ENCODE peak calls at places on chromosomes 12 and 14, in nine cellular contexts. M, X, A, C, O, N, K, V and Y are unnamed samples.

GRCh38 chr12:105321125-105321524 is 9.4 kb upstream of the C12orf75 start:
- DNase-seq in A (no peak), M (no peak), X (no peak), N (no peak), C (no peak), O (no peak), V (no peak), K (no peak), Y (no peak)

GRCh38 chr14:65096323-65097089 is 5.8 kb downstream of the MAX start:
- DNase-seq in C (no peak), K (no peak), X (no peak), M (no peak), V (no peak), A (no peak), O (no peak), N (no peak), Y (no peak)

GRCh38 chr12:57535764-57536596 is 11.0 kb downstream of the DCTN2 start:
- DNase-seq in O (no peak), X (no peak), M (no peak), N (no peak), C (no peak), V (no peak), K (no peak), A (no peak), Y (no peak)

GRCh38 chr14:24351517-24351916 is 11.7 kb upstream of the RIPK3 start:
- DNase-seq in O (peak; percentile 62), M (no peak), V (no peak), N (no peak), X (no peak), C (no peak), A (peak; percentile 43), K (no peak), Y (no peak)

GRCh38 chr12:122276242-122276641 is 9.9 kb upstream of the VPS33A start:
- DNase-seq in K (no peak), N (no peak), C (no peak), X (no peak), A (no peak), O (no peak), V (no peak), M (no peak), Y (no peak)

GRCh38 chr12:49079796-49080195 is 10.0 kb upstream of the RHEBL1 start:
- DNase-seq in A (no peak), M (no peak), K (no peak), V (no peak), N (no peak), X (no peak), O (no peak), C (no peak), Y (no peak)

GRCh38 chr12:79155703-79156102 is 291.1 kb downstream of the SYT1 start:
- DNase-seq in X (no peak), C (no peak), K (no peak), M (no peak), A (peak; percentile 63), V (no peak), O (no peak), N (no peak), Y (no peak)

GRCh38 chr12:8860165-8860961 is 37.9 kb downstream of the A2ML1 start:
- DNase-seq in C (peak; percentile 43), M (peak; percentile 27), N (no peak), X (peak; percentile 29), K (peak; percentile 63), O (peak; percentile 80), V (peak; percentile 29), A (peak; percentile 54), Y (no peak)

GRCh38 chr12:131445184-131445974 is 265.5 kb upstream of the SFSWAP start:
- DNase-seq in A (no peak), M (no peak), C (no peak), O (no peak), N (no peak), X (no peak), K (no peak), V (no peak), Y (no peak)

GRCh38 chr12:67515679-67516363 is 132.7 kb upstream of the DYRK2 start:
- DNase-seq in A (no peak), K (no peak), M (no peak), O (no peak), N (peak; percentile 29), X (no peak), C (no peak), V (no peak), Y (no peak)

GRCh38 chr12:19688489-19688888 is 249.2 kb downstream of the AEBP2 start:
- DNase-seq in V (no peak), M (no peak), A (peak; percentile 62), N (no peak), C (no peak), O (no peak), X (no peak), K (no peak), Y (no peak)

GRCh38 chr12:53869500-53869899 is 69.1 kb upstream of the HOXC13 start:
- DNase-seq in K (no peak), O (no peak), V (peak; percentile 55), X (no peak), C (no peak), N (no peak), A (no peak), M (no peak), Y (no peak)

GRCh38 chr12:121673013-121673441 is 3.6 kb upstream of the MORN3 start:
- DNase-seq in V (peak; percentile 93), K (no peak), O (no peak), X (no peak), N (no peak), C (peak; percentile 37), A (no peak), M (no peak), Y (no peak)

GRCh38 chr12:9127936-9128663 is 12.4 kb upstream of the A2M start:
- DNase-seq in N (no peak), K (peak; percentile 33), O (no peak), C (no peak), A (no peak), V (no peak), X (no peak), M (no peak), Y (no peak)

GRCh38 chr12:49923878-49924610 is 20.3 kb upstream of the FAIM2 start:
- DNase-seq in N (no peak), O (no peak), V (no peak), C (no peak), A (no peak), K (peak; percentile 55), M (no peak), X (no peak), Y (peak; percentile 69)

GRCh38 chr12:4991373-4991772 is 52.3 kb upstream of the KCNA5 start:
- DNase-seq in K (no peak), X (no peak), C (no peak), A (no peak), N (no peak), O (no peak), M (no peak), V (no peak), Y (no peak)

GRCh38 chr12:59650594-59651229 is 54.9 kb downstream of the SLC16A7 start:
- DNase-seq in C (peak; percentile 17), K (no peak), N (no peak), M (no peak), O (no peak), X (no peak), V (no peak), A (peak; percentile 15), Y (no peak)

GRCh38 chr12:122421815-122422737 is at the start of gene CLIP1:
- DNase-seq in K (peak; percentile 92), X (peak; percentile 68), A (peak; percentile 65), V (peak; percentile 54), O (peak; percentile 76), C (peak; percentile 64), M (no peak), N (peak; percentile 38), Y (peak; percentile 66)

GRCh38 chr12:11576104-11576503 is 73.4 kb upstream of the ETV6 start:
- DNase-seq in O (peak; percentile 35), V (peak; percentile 44), A (peak; percentile 48), K (no peak), X (no peak), C (no peak), N (no peak), M (no peak), Y (no peak)

GRCh38 chr14:56187736-56188135 is 69.5 kb downstream of the PELI2 start:
- DNase-seq in A (no peak), X (no peak), N (no peak), O (no peak), V (no peak), C (no peak), M (no peak), K (no peak), Y (no peak)

GRCh38 chr14:95018845-95019244 is 138.5 kb downstream of the DICER1 start:
- DNase-seq in K (no peak), C (no peak), V (no peak), A (no peak), N (no peak), O (no peak), M (no peak), X (no peak), Y (peak; percentile 52)
- H3K9me3 ChIP-seq in K (no peaks in the 10 kb centered on the region), C (no peaks in the 10 kb centered on the region), V (no peaks in the 10 kb centered on the region), A (peaks cover 5% of the 10 kb centered on the region), N (no peaks in the 10 kb centered on the region), O (no peaks in the 10 kb centered on the region), M (no peaks in the 10 kb centered on the region), X (peaks cover 21% of the 10 kb centered on the region), Y (peaks cover 9% of the 10 kb centered on the region)

DNA sequence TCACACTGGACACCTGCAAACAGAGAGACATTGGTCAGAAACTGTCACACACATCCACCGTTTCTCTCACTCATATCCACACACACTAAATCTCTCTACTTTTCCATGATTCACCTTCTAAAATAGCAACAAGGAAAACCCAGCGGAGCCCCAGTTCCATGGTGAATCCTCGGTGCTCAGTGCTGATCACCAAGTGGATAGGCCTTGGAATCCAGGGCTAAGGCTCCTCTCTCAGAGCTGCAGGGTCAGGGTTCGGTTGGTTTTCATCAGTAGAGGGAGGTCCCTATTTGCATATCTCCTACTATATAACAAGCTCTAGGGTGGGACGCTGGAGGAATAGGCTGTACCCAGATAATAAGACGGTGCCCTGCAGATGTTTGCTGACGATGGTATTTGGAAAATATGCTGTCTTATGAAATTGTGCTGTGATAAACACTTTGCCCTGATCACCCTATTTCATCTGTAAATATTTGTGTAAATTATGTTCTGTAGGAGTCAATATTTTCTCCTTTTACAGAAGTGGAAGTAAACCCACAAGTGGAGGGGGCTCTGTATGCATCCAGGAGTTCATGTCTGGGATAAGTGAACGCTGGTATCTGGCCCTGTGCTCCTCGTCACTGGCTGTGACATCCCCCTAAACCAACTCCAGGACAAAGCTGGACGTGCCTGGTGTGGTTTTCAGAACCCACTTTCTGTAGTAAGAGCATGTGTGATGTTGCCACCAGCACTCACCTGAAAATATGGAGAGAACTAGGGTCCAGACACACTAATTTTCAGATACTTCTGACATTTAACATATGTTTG is 709.2 kb downstream of the TMEM121 start:
- DNase-seq in K (no peak), C (no peak), M (no peak), V (no peak), X (no peak), A (no peak), O (no peak), N (no peak), Y (no peak)
- H3K9me3 ChIP-seq in K (no peaks in the 10 kb centered on the region), C (no peaks in the 10 kb centered on the region), M (no peaks in the 10 kb centered on the region), V (no peaks in the 10 kb centered on the region), X (no peaks in the 10 kb centered on the region), A (peaks cover 18% of the 10 kb centered on the region), O (no peaks in the 10 kb centered on the region), N (no peaks in the 10 kb centered on the region), Y (no peaks in the 10 kb centered on the region)

GRCh38 chr14:105908006-105908405 is 381.6 kb downstream of the TMEM121 start:
- DNase-seq in N (no peak), V (no peak), K (no peak), X (no peak), A (no peak), O (no peak), C (no peak), M (no peak), Y (no peak)
- H3K9me3 ChIP-seq in N (no peaks in the 10 kb centered on the region), V (peaks cover 9% of the 10 kb centered on the region), K (no peaks in the 10 kb centered on the region), X (peaks cover 13% of the 10 kb centered on the region), A (peaks cover 37% of the 10 kb centered on the region), O (no peaks in the 10 kb centered on the region), C (no peaks in the 10 kb centered on the region), M (no peaks in the 10 kb centered on the region), Y (no peaks in the 10 kb centered on the region)

GRCh38 chr12:68560823-68561422 is 49.8 kb upstream of the RAP1B start:
- DNase-seq in X (no peak), N (no peak), V (no peak), M (no peak), A (peak; percentile 27), K (no peak), O (no peak), C (no peak), Y (no peak)
- H3K9me3 ChIP-seq in X (no peaks in the 10 kb centered on the region), N (no peaks in the 10 kb centered on the region), V (no peaks in the 10 kb centered on the region), M (no peaks in the 10 kb centered on the region), A (no peaks in the 10 kb centered on the region), K (no peaks in the 10 kb centered on the region), O (no peaks in the 10 kb centered on the region), C (no peaks in the 10 kb centered on the region), Y (no peaks in the 10 kb centered on the region)